ENCODE peak calls at places on chromosomes 2 and 18, in eight cellular contexts. B is body of pancreas; V is HEK293T; J is stimulated activated CD4-positive, alpha-beta T cell treated with anti-CD3 and anti-CD28 coated beads, Interleukin-12 subunit alpha, Interleukin-12 subunit beta, amount 100 ng/mL, for 24 hours; L is IMR-90; T is T follicular helper cell; P is activated CD8-positive, alpha-beta memory T cell treated with anti-CD3 and anti-CD28 coated beads, Interleukin-2, amount 50 U/mL, for 48 hours; O is AG10803. H is an unnamed sample.

GRCh38 chr2:69434753-69435152 is 2.5 kb downstream of the NFU1 start:
- DNase-seq in B (no peak), V (no peak), J (no peak), L (no peak), T (no peak), P (no peak), O (no peak), H (no peak)

GRCh38 chr18:35750929-35751328 is 169.4 kb downstream of the GALNT1 start:
- DNase-seq in B (no peak), V (no peak), J (no peak), L (no peak), T (no peak), P (no peak), O (no peak), H (no peak)

GRCh38 chr2:39289609-39290008 is 45.8 kb upstream of the CDKL4 start:
- DNase-seq in B (no peak), V (no peak), J (no peak), L (peak; percentile 26), T (no peak), P (no peak), O (no peak), H (no peak)

GRCh38 chr18:9694174-9694573 is 13.9 kb upstream of the RAB31 start:
- DNase-seq in B (no peak), V (no peak), J (no peak), L (no peak), T (no peak), P (no peak), O (no peak), H (no peak)

GRCh38 chr2:47771211-47771610 is 11.7 kb upstream of the MSH6 start:
- DNase-seq in B (peak; percentile 45), V (no peak), J (no peak), L (peak; percentile 97), T (no peak), P (no peak), O (peak; percentile 87), H (peak; percentile 96)

GRCh38 chr2:65622951-65623525 is 190.6 kb upstream of the SPRED2 start:
- DNase-seq in B (no peak), V (no peak), J (no peak), L (no peak), T (no peak), P (no peak), O (no peak), H (no peak)

GRCh38 chr2:5666798-5667197 is 25.4 kb upstream of the SOX11 start:
- DNase-seq in B (no peak), V (no peak), J (no peak), L (peak; percentile 7), T (no peak), P (no peak), O (no peak), H (no peak)

GRCh38 chr18:47251289-47252120 is at the start of gene SKOR2:
- DNase-seq in B (no peak), V (no peak), J (no peak), L (no peak), T (no peak), P (peak; percentile 58), O (no peak), H (no peak)

GRCh38 chr2:232981767-232982360 is 31.2 kb downstream of the NGEF start:
- DNase-seq in B (no peak), V (no peak), J (no peak), L (no peak), T (no peak), P (peak; percentile 45), O (no peak), H (no peak)

GRCh38 chr2:175630319-175631246 is 371.5 kb downstream of the LNPK start:
- DNase-seq in B (no peak), V (no peak), J (no peak), L (no peak), T (no peak), P (no peak), O (no peak), H (no peak)

GRCh38 chr2:186648130-186648529 is 45.7 kb upstream of the FAM171B start:
- DNase-seq in B (no peak), V (no peak), J (no peak), L (peak; percentile 54), T (no peak), P (no peak), O (no peak), H (no peak)

H was measured in fibroblast of the aortic adventitia.